ENCODE peak calls at places on chromosomes 2 and 18, in four cellular contexts. S is body of pancreas, C is IMR-90, E is choroid plexus epithelial cell. U is an unnamed sample.

GRCh38 chr2:176285321-176285720 is 16.1 kb downstream of the MTX2 start:
- DNase-seq in S (no peak), C (no peak), E (no peak), U (peak; percentile 62)

GRCh38 chr2:166494140-166494544 is at the start of gene SCN7A:
- DNase-seq in S (peak; percentile 23), C (peak; percentile 81), E (peak; percentile 53), U (no peak)

GRCh38 chr2:226701052-226701451 is 98.6 kb downstream of the IRS1 start:
- DNase-seq in S (no peak), C (peak; percentile 98), E (peak; percentile 98), U (no peak)

GRCh38 chr18:41244751-41245150 is 710.3 kb upstream of the PIK3C3 start:
- DNase-seq in S (no peak), C (no peak), E (no peak), U (no peak)

GRCh38 chr2:54470241-54470938 is 14.3 kb downstream of the SPTBN1 start:
- DNase-seq in S (no peak), C (peak; percentile 79), E (peak; percentile 88), U (peak; percentile 50)

GRCh38 chr2:181891258-181891965 is at the start of gene ITPRID2:
- DNase-seq in S (peak; percentile 90), C (peak; percentile 89), E (peak; percentile 94), U (peak; percentile 71)

GRCh38 chr2:80078290-80079036 is 226.1 kb downstream of the LRRTM1 start:
- DNase-seq in S (no peak), C (no peak), E (no peak), U (no peak)

GRCh38 chr2:177148477-177149154 is 64.0 kb upstream of the HNRNPA3 start:
- DNase-seq in S (peak; percentile 77), C (peak; percentile 66), E (peak; percentile 76), U (peak; percentile 61)

GRCh38 chr2:19474128-19474527 is 115.7 kb upstream of the OSR1 start:
- DNase-seq in S (no peak), C (peak; percentile 0), E (peak; percentile 42), U (peak; percentile 39)

GRCh38 chr2:232008907-232009638 is 47.6 kb downstream of the DIS3L2 start:
- DNase-seq in S (no peak), C (no peak), E (peak; percentile 26), U (peak; percentile 10)

GRCh38 chr18:5152335-5153020 is 44.6 kb downstream of the AKAIN1 start:
- DNase-seq in S (no peak), C (no peak), E (no peak), U (no peak)

GRCh38 chr2:134320930-134321329 is 67.1 kb downstream of the MGAT5 start:
- DNase-seq in S (no peak), C (no peak), E (no peak), U (no peak)

GRCh38 chr18:32333781-32334180 is 136.9 kb downstream of the GAREM1 start:
- DNase-seq in S (peak; percentile 65), C (no peak), E (peak; percentile 67), U (peak; percentile 31)

GRCh38 chr18:78073275-78073674 is 823.6 kb downstream of the GALR1 start:
- DNase-seq in S (no peak), C (no peak), E (no peak), U (peak; percentile 7)

GRCh38 chr18:48073231-48073930 is 142.9 kb upstream of the SMAD2 start:
- DNase-seq in S (no peak), C (no peak), E (no peak), U (peak; percentile 79)

GRCh38 chr2:239230318-239231052 is 170.3 kb downstream of the HDAC4 start:
- DNase-seq in S (no peak), C (no peak), E (no peak), U (no peak)

GRCh38 chr2:231533086-231533776 is 3.0 kb upstream of the NMUR1 start:
- DNase-seq in S (no peak), C (no peak), E (no peak), U (no peak)

GRCh38 chr2:57882895-57883515 is 163.6 kb upstream of the VRK2 start:
- DNase-seq in S (no peak), C (no peak), E (no peak), U (no peak)

GRCh38 chr2:42568431-42569115 is at the start of gene MTA3:
- DNase-seq in S (peak; percentile 67), C (no peak), E (peak; percentile 26), U (no peak)

GRCh38 chr2:126655500-126656310 is at the start of gene GYPC:
- DNase-seq in S (peak; percentile 57), C (peak; percentile 82), E (peak; percentile 80), U (no peak)

GRCh38 chr2:140808816-140809215 is 1322.0 kb downstream of the LRP1B start:
- DNase-seq in S (no peak), C (no peak), E (peak; percentile 7), U (no peak)

GRCh38 chr2:156708051-156708450 is 271.9 kb downstream of the GPD2 start:
- DNase-seq in S (no peak), C (no peak), E (no peak), U (peak; percentile 62)

GRCh38 chr2:96579422-96579821 is 42.9 kb downstream of the ARID5A start:
- DNase-seq in S (no peak), C (no peak), E (no peak), U (no peak)

GRCh38 chr2:96575790-96576456 is 39.4 kb downstream of the ARID5A start:
- DNase-seq in S (no peak), C (no peak), E (no peak), U (no peak)

GRCh38 chr2:96578731-96579130 is 42.2 kb downstream of the ARID5A start:
- DNase-seq in S (no peak), C (no peak), E (no peak), U (no peak)

GRCh38 chr2:96574364-96574763 is 37.8 kb downstream of the ARID5A start:
- DNase-seq in S (no peak), C (no peak), E (peak; percentile 23), U (no peak)
- TF ChIP-seq CTCF in S (no peak), C (no peak), E (peak; percentile 47), U (no peak)

GRCh38 chr2:115168457-115168856 is 726.0 kb downstream of the DPP10 start:
- DNase-seq in S (no peak), C (no peak), E (no peak), U (no peak)

GRCh38 chr2:115162454-115163293 is 720.2 kb downstream of the DPP10 start:
- DNase-seq in S (peak; percentile 23), C (no peak), E (no peak), U (no peak)

GRCh38 chr2:115163572-115163971 is 721.1 kb downstream of the DPP10 start:
- DNase-seq in S (no peak), C (no peak), E (no peak), U (no peak)

GRCh38 chr2:115161531-115162453 is 719.4 kb downstream of the DPP10 start:
- DNase-seq in S (peak; percentile 74), C (no peak), E (no peak), U (no peak)

GRCh38 chr2:115165529-115166109 is 723.2 kb downstream of the DPP10 start:
- DNase-seq in S (peak; percentile 46), C (peak; percentile 12), E (peak; percentile 45), U (peak; percentile 38)
- TF ChIP-seq CTCF in S (peak; percentile 69), C (peak; percentile 48), E (peak; percentile 62), U (peak; percentile 55)

DNA sequence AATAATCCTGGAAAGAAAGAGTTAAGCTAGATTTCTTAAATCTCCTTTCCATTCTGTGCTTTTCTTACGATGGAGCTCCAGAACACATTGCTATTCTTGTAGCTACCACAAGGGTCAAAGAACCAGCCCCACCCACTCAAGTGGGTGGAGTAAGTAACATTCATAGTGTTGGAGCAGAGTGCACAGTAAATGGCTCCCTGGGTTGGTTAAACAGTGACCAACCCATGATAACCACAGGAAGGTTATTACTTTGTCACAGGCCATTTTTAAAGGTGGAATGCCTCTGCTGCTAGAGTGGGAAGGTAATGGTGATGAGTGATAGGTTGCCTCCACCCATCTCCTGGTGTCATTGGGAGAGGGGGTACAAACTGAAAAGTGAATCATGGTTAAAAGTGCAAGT is 13.9 kb downstream of the ARPC2 start:
- DNase-seq in S (peak; percentile 44), C (peak; percentile 42), E (peak; percentile 83), U (no peak)
- TF ChIP-seq CTCF in S (peak; percentile 32), C (no peak), E (peak; percentile 38), U (peak; percentile 18)

DNA sequence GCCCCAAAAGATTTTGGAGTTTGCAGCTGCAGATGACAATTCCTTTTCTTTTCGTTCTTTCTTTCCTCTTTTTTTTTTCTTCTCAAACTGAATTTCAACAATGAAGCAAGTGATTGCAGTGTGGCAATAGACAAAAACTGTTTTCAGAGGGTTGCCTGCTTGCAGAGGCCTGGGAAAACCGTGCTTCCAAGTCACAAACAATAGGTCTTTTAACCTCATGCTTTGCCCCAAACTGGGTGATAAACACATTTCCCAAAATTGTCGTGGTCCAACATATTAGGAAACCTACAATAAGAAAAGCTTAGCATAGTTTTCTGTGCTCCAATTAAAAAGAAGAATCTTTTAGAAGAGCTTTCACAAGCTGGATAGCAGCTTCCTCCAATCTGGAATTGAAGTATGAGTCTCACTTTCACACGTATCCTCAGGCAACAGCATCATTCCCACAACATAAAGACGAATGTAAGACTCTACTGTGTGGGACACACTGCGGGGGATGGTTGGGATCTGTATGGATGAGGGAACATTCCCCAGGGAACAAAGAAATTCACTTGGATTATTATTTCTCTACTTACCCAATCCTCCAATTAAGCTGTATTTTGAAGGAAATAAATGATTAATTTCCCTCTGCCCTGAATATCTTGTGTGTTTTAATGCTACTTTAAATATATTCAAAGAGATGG is 656.1 kb downstream of the RNF144A start:
- DNase-seq in S (no peak), C (no peak), E (no peak), U (no peak)
- TF ChIP-seq CTCF in S (no peak), C (no peak), E (no peak), U (no peak)

GRCh38 chr18:49901862-49902340 is 88.6 kb upstream of the ACAA2 start:
- DNase-seq in S (no peak), C (no peak), E (no peak), U (peak; percentile 54)

GRCh38 chr18:49904871-49905555 is 91.7 kb upstream of the ACAA2 start:
- DNase-seq in S (no peak), C (no peak), E (no peak), U (peak; percentile 63)

GRCh38 chr18:49894827-49895226 is 81.5 kb upstream of the ACAA2 start:
- DNase-seq in S (no peak), C (no peak), E (no peak), U (no peak)

GRCh38 chr18:49898421-49898820 is 85.1 kb upstream of the ACAA2 start:
- DNase-seq in S (peak; percentile 49), C (peak; percentile 69), E (peak; percentile 88), U (peak; percentile 67)

GRCh38 chr18:49899647-49900330 is 86.5 kb upstream of the ACAA2 start:
- DNase-seq in S (peak; percentile 68), C (no peak), E (no peak), U (no peak)
- TF ChIP-seq CTCF in S (peak; percentile 11), C (no peak), E (peak; percentile 13), U (no peak)

DNA sequence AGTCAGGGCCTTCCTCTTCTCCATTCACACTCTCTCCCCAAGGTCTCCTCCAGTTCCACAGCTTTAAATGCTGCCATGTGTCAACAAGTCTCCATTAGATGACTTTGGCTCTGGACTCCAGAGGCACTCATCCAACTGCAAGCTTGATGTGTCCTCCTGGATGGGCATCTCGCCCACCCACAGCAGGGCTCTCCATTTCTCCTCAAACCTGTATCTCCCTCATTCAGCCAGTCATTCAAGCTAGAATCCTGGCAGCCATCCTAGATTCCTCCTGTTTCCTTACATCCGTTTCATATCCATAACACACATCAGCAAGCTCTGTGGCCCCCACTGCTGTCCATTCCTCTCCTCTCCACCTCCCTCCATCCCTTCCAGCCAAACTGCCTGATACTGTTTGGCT is 88.4 kb upstream of the AFF3 start:
- DNase-seq in S (no peak), C (peak; percentile 42), E (peak; percentile 38), U (no peak)
- TF ChIP-seq CTCF in S (no peak), C (no peak), E (peak; percentile 15), U (no peak)